ENCODE peak calls at places on chromosome 14, in four cellular contexts. Z is A549, D is PC-9, E is hepatocyte. F is an unnamed sample.

GRCh38 chr14:51095854-51096823 is 1.2 kb upstream of the TRIM9 start:
- DNase-seq in D (no peak), Z (peak), E (peak), F (no peak)

GRCh38 chr14:73785336-73785833 is 66.2 kb upstream of the PTGR2 start:
- DNase-seq in Z (peak), D (peak), E (peak), F (no peak)

GRCh38 chr14:70981005-70981952 is 74.0 kb downstream of the PCNX1 start:
- DNase-seq in E (no peak), D (no peak), Z (no peak), F (no peak)

GRCh38 chr14:26427059-26427458 is 170.8 kb downstream of the NOVA1 start:
- DNase-seq in Z (no peak), D (no peak), E (no peak), F (no peak)

GRCh38 chr14:68807148-68807600 is 14.3 kb upstream of the ZFP36L1 start:
- DNase-seq in Z (peak), E (peak), D (no peak), F (no peak)

GRCh38 chr14:72476657-72477499 is 417.0 kb downstream of the DPF3 start:
- DNase-seq in Z (peak), E (peak), D (no peak), F (peak)

GRCh38 chr14:101377069-101377468 is 184.2 kb upstream of the DIO3 start:
- DNase-seq in Z (no peak), D (no peak), E (no peak), F (no peak)

GRCh38 chr14:74400919-74401503 is 25.0 kb downstream of the SYNDIG1L start:
- DNase-seq in D (no peak), E (no peak), Z (no peak), F (no peak)

GRCh38 chr14:68458840-68459469 is 333.9 kb downstream of the ZFP36L1 start:
- DNase-seq in E (peak), D (peak), Z (peak), F (peak)

DNA sequence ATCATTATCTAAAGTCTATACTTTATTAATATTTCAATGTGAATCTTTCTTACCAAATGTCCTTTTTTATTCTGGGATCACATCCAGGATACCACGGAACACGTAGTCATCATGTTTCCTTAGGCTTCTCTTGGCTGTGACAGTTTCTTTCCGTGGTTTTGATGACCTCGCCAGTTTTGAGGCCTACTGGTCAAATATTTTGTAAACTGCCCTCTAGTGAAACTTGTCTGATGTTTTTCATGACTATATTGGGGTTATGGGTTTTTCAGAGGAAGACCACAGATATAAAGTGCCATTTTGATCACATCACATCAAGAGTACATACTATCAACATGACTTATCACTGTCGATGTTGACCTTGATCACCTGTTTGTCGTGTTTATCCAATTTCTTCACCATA is 14.1 kb upstream of the SERPINA6 start:
- DNase-seq in E (no peak), D (no peak), Z (no peak), F (no peak)
- H3K4me2 ChIP-seq in E (no peak), D (no peak), Z (no peak), F (no peak)

GRCh38 chr14:52155656-52156213 is 86.9 kb upstream of the NID2 start:
- DNase-seq in E (no peak), Z (no peak), D (no peak), F (no peak)
- H3K27ac ChIP-seq in E (no peak), Z (no peak), D (no peak), F (no peak)

DNA sequence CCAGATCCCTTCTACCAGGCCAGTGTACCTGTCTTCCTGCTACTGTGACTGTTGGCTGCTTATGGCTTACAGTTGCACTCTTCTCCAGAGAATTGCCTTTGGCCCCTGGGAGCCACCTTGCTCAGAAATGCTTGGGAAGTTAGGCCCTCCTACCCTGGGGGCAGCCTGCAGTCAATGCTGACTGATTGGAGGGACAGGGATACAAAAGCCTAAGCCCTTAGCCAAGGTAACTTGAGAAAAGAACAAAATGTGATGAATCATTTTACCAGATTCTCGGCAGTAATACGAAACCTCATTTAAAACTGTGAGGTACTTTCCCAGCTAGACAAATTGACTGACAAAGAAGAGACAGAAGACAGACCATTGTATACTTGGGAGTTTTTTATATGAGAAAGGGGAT is 47.3 kb downstream of the PTCSC3 start:
- DNase-seq in D (peak), Z (no peak), E (no peak), F (no peak)
- H3K4me2 ChIP-seq in D (no peak), Z (no peak), E (no peak), F (no peak)

GRCh38 chr14:105466491-105467248 is 8.0 kb upstream of the CRIP2 start:
- DNase-seq in D (peak), Z (no peak), E (no peak), F (no peak)
- H3K27ac ChIP-seq in D (no peak), Z (no peak), E (no peak), F (no peak)

GRCh38 chr14:99590746-99591555 is 13.1 kb downstream of the CCDC85C start:
- DNase-seq in D (no peak), Z (no peak), E (no peak), F (no peak)
- H3K4me2 ChIP-seq in D (no peak), Z (peak), E (no peak), F (no peak)

GRCh38 chr14:99259327-99259726 is 12.7 kb downstream of the BCL11B start:
- DNase-seq in D (no peak), E (no peak), Z (no peak), F (no peak)
- H3K27ac ChIP-seq in D (no peak), E (no peak), Z (no peak), F (peak)

GRCh38 chr14:64253672-64254071 is 40.5 kb downstream of the ESR2 start:
- DNase-seq in Z (no peak), D (no peak), E (no peak), F (peak)
- H3K4me2 ChIP-seq in Z (no peak), D (no peak), E (no peak), F (no peak)

GRCh38 chr14:56808314-56809201 is 1.7 kb downstream of the OTX2 start:
- DNase-seq in Z (no peak), E (peak), D (no peak), F (no peak)

GRCh38 chr14:56805201-56805991 is 4.9 kb downstream of the OTX2 start:
- DNase-seq in D (no peak), E (no peak), Z (no peak), F (no peak)

GRCh38 chr14:56809262-56810215 is 740 bp downstream of the OTX2 start:
- DNase-seq in E (no peak), Z (no peak), D (no peak), F (no peak)

GRCh38 chr14:56805992-56806737 is 4.1 kb downstream of the OTX2 start:
- DNase-seq in E (no peak), Z (no peak), D (no peak), F (no peak)

GRCh38 chr14:56807586-56808168 is 2.6 kb downstream of the OTX2 start:
- DNase-seq in Z (no peak), E (no peak), D (no peak), F (no peak)
- H3K27ac ChIP-seq in Z (no peak), E (no peak), D (no peak), F (no peak)

DNA sequence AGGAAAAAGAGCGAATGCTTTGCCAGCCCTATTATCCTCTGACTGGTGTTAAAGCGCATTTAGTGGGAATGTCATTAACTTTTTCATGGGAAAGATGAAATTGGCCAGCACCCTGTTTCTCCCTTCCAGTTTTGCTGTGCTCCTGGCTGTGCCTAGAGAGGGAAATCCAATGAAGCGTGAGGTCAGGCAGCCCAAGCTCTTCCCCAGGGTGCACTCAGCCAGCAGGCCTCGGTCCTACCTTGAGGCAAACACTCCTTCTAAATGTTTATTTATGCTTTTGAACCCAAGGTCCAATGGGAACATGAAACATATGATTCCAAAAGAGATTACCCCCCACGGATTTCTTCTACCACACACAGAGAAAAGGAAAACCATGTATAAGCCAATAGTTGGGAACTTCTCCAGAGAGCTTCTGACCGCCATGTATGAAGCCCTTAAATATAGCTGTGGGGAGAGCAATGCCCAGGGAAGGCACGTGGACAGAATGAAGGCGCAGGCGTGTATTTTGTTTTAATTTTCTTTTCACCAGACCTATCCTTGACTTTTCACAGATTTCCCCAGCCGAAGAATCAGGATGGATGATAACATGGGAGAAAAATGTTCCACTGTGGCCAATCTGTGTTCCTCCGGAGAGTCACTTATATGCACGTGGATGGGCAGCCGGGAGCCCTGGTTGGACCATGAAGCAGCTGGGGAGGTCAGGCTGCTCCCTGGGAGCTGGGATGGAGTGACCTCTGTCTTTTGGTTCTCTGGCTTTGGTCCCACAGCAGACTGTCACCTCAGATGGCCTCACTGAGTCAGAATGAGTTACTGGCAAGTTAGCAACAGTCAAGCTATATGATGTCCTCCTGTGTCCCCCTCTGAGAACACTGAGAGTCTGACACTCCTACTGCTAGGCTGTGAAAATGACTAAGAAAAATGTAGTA is 37.3 kb downstream of the GPR135 start:
- DNase-seq in Z (no peak), D (no peak), E (no peak), F (no peak)
- H3K4me2 ChIP-seq in Z (no peak), D (no peak), E (no peak), F (no peak)

GRCh38 chr14:52325632-52326031 is 11.5 kb downstream of the PTGER2 start:
- DNase-seq in D (no peak), Z (no peak), E (no peak), F (no peak)

GRCh38 chr14:52327374-52328226 is 13.5 kb downstream of the PTGER2 start:
- DNase-seq in D (no peak), E (no peak), Z (no peak), F (no peak)

GRCh38 chr14:52329678-52330376 is 15.7 kb downstream of the PTGER2 start:
- DNase-seq in Z (no peak), E (no peak), D (no peak), F (no peak)

GRCh38 chr14:52325126-52325525 is 11.0 kb downstream of the PTGER2 start:
- DNase-seq in E (no peak), D (no peak), Z (no peak), F (no peak)

DNA sequence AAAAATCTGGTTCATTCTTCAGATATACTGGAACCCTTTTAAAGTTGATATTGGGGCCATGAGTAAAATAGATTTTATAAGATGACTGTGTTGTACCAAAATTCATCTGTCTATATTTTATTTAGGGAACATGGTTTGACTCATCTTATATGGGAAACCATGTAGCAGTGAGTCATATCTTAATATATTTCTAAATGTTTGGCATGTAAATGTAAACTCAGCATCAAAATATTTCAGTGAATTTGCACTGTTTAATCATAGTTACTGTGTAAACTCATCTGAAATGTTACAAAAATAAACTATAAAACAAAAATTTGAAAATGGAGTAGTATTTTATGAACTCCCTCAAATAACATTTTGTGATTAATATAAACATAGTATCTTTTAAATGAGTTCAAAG is 14.2 kb downstream of the PTGER2 start:
- DNase-seq in D (no peak), E (no peak), Z (no peak), F (no peak)
- H3K27ac ChIP-seq in D (no peak), E (no peak), Z (no peak), F (no peak)

F was measured in keratinocyte.